ENCODE peak calls at places on chromosomes 12 and 14, in five cellular contexts. A is lower leg skin, T is fibroblast of pulmonary artery, J is RWPE1, D is mammary epithelial cell. X is an unnamed sample.
A peak's percentile ranks its signal among the peaks of the same experiment; 100 is the strongest.

GRCh38 chr12:53766881-53767280 is 15.1 kb upstream of the CISTR start:
- DNase-seq in T (no peak), J (no peak), D (no peak), A (no peak), X (no peak)

GRCh38 chr14:22403286-22403685 is 185.7 kb downstream of the DAD1 start:
- DNase-seq in J (no peak), D (no peak), T (no peak), A (no peak), X (no peak)

GRCh38 chr14:37081220-37081619 is 91.2 kb downstream of the SLC25A21 start:
- DNase-seq in D (peak; percentile 93), A (no peak), J (peak; percentile 64), T (no peak), X (no peak)

GRCh38 chr12:26275313-26276257 is 80.2 kb downstream of the SSPN start:
- DNase-seq in J (no peak), T (peak; percentile 14), D (no peak), A (no peak), X (no peak)

GRCh38 chr12:52243264-52243773 is 10.3 kb downstream of the KRT7 start:
- DNase-seq in A (no peak), D (peak; percentile 46), J (no peak), T (no peak), X (no peak)

GRCh38 chr14:93160353-93160801 is 24.3 kb downstream of the MOAP1 start:
- DNase-seq in T (peak; percentile 28), J (peak; percentile 49), A (no peak), D (no peak), X (no peak)

GRCh38 chr14:33315721-33316120 is 377.0 kb downstream of the NPAS3 start:
- DNase-seq in A (peak; percentile 18), D (no peak), J (no peak), T (no peak), X (no peak)

GRCh38 chr14:104148433-104149277 is 10.3 kb downstream of the KIF26A start:
- DNase-seq in J (no peak), A (no peak), D (no peak), T (no peak), X (no peak)

GRCh38 chr12:10959777-10960176 is 20.7 kb upstream of the TAS2R14 start:
- DNase-seq in T (peak; percentile 40), D (no peak), A (no peak), J (no peak), X (no peak)

GRCh38 chr14:89407856-89408255 is 9.2 kb downstream of the FOXN3 start:
- DNase-seq in J (no peak), T (peak; percentile 35), D (no peak), A (no peak), X (no peak)

GRCh38 chr14:102063092-102063807 is 23.6 kb downstream of the HSP90AA1 start:
- DNase-seq in D (peak; percentile 84), T (peak; percentile 93), J (peak; percentile 85), A (peak; percentile 89), X (peak; percentile 71)
- TF ChIP-seq CTCF in D (peak; percentile 43), T (peak; percentile 58), J (peak; percentile 51), A (no peak), X (peak; percentile 41)

GRCh38 chr12:65098364-65098763 is 22.7 kb downstream of the WIF1 start:
- DNase-seq in T (peak; percentile 3), D (no peak), J (peak; percentile 3), A (no peak), X (no peak)

GRCh38 chr12:65099182-65099581 is 21.9 kb downstream of the WIF1 start:
- DNase-seq in J (no peak), A (no peak), T (no peak), D (no peak), X (no peak)

GRCh38 chr12:65094722-65095121 is 26.4 kb downstream of the WIF1 start:
- DNase-seq in T (no peak), J (no peak), A (no peak), D (no peak), X (no peak)

GRCh38 chr12:65100140-65100539 is 21.0 kb downstream of the WIF1 start:
- DNase-seq in J (peak; percentile 13), A (no peak), D (no peak), T (no peak), X (no peak)
- TF ChIP-seq CTCF in J (peak; percentile 24), A (no peak), D (peak; percentile 20), T (no peak), X (no peak)

DNA sequence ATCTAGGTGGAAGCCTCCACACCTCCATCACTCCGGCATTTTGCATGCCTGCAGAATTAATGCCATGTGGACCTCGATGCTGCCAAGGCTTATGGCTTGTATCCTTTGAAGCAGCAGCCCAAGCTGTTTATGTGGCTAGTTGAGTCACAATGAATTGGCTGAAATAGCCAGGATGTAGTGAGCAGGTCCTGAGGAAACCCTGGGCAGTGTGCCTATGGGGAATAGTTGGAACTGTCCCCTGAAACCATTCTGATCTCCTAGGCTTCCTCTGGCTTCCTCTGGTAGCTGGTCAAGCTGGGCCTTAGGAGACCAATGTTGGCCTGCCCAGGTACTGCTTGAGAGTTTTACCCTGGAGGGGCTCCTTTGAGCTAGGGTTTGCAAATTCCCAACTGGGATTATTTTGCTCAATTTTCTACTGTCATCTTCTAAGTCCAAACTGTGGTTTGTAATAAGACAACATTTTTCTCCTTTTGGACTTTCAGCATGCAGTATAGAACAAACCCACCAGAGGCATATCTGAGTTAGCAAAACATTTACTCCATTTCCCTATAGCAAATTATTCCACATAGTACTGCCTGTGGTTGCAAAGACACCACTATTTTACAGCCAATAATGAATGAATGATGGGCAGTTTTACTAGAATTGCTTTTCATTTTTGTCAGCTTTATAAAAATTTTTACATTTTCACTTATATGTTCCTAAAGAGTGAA is 85.1 kb upstream of the AMIGO2 start:
- DNase-seq in T (peak; percentile 51), A (no peak), D (no peak), J (no peak), X (no peak)
- TF ChIP-seq CTCF in T (peak; percentile 43), A (no peak), D (no peak), J (no peak), X (no peak)

GRCh38 chr14:61733972-61734371 is 28.2 kb upstream of the SNAPC1 start:
- DNase-seq in T (no peak), J (no peak), A (no peak), D (no peak), X (no peak)
- TF ChIP-seq CTCF in T (peak; percentile 16), J (no peak), A (no peak), D (peak; percentile 7), X (no peak)